ENCODE peak calls at places on chromosome 2, in nine cellular contexts. L is activated T-helper 1 cell treated with Interleukin-2 at 50 U/mL for 16 hours; S is stomach; A is Calu3; N is stimulated activated CD4-positive, alpha-beta T cell treated with anti-CD3 and anti-CD28 coated beads, TNF-alpha, amount 100 ng/mL, for 4 hours; I is colonic mucosa; U is stimulated activated naive CD8-positive, alpha-beta T cell treated with anti-CD3 and anti-CD28 coated beads, Interleukin-15, amount 100 ng/mL, for 72 hours; J is posterior cingulate gyrus; T is endothelial cell. Z is an unnamed sample.

GRCh38 chr2:150620860-150621259 is 133.4 kb upstream of the RND3 start:
- DNase-seq in L (no peak), S (no peak), A (no peak), N (no peak), I (no peak), U (no peak), J (no peak), T (no peak), Z (no peak)

GRCh38 chr2:9152975-9153402 is 53.6 kb upstream of the ASAP2 start:
- DNase-seq in L (no peak), S (no peak), A (no peak), N (no peak), I (no peak), U (no peak), J (no peak), T (no peak), Z (no peak)

GRCh38 chr2:223522796-223523195 is 79.4 kb downstream of the SCG2 start:
- DNase-seq in L (no peak), S (no peak), A (no peak), N (no peak), I (no peak), U (no peak), J (no peak), T (no peak), Z (no peak)

GRCh38 chr2:64854773-64855237 is 134.4 kb upstream of the SLC1A4 start:
- DNase-seq in L (no peak), S (no peak), A (no peak), N (no peak), I (no peak), U (no peak), J (no peak), T (no peak), Z (peak)

GRCh38 chr2:768484-768883 is 91.3 kb upstream of the TMEM18 start:
- DNase-seq in L (no peak), S (no peak), A (no peak), N (no peak), I (no peak), U (no peak), J (no peak), T (no peak), Z (no peak)

GRCh38 chr2:203809991-203810510 is 57.5 kb upstream of the CTLA4 start:
- DNase-seq in L (no peak), S (no peak), A (no peak), N (no peak), I (no peak), U (no peak), J (no peak), T (no peak), Z (no peak)

GRCh38 chr2:143121079-143121478 is 8.1 kb upstream of the ARHGAP15 start:
- DNase-seq in L (no peak), S (no peak), A (no peak), N (no peak), I (no peak), U (no peak), J (no peak), T (no peak), Z (no peak)

GRCh38 chr2:237315881-237316225 is 98.1 kb downstream of the COL6A3 start:
- DNase-seq in L (no peak), S (no peak), A (no peak), N (no peak), I (no peak), U (no peak), J (no peak), T (no peak), Z (no peak)

GRCh38 chr2:9975805-9976447 is 24.4 kb downstream of the GRHL1 start:
- DNase-seq in L (no peak), S (no peak), A (peak), N (no peak), I (peak), U (peak), J (no peak), T (no peak), Z (peak)

Z was measured in pancreas.